ENCODE peak calls at places on chromosomes 7 and 10, in nine cellular contexts. One of them, this sample, is unnamed.

GRCh38 chr7:128148676-128149075 is 92.4 kb upstream of the LEP start:
- ATAC-seq in right lobe of liver: peak
- ATAC-seq in gastroesophageal sphincter: no peak
- ATAC-seq in activated CD8-positive, alpha-beta memory T cell treated with anti-CD3 and anti-CD28 coated beads, Interleukin-2, amount 10 ng/mL, durations not matched to agents 7 days and 5 days: no peak
- ATAC-seq in activated CD8-positive, alpha-beta T cell treated with anti-CD3 and anti-CD28 coated beads, Interleukin-2, amount 10 ng/mL, durations not matched to agents 7 days and 5 days: no peak
- ATAC-seq in SK-N-SH treated with all-trans-retinoic acid at 6 μM for 48 hours: no peak
- ATAC-seq in pancreas: no peak
- ATAC-seq in naive thymus-derived CD8-positive, alpha-beta T cell: no peak
- ATAC-seq in activated CD4-positive, alpha-beta T cell treated with anti-CD3 and anti-CD28 coated beads for 36 hours: no peak
- ATAC-seq in this sample: no peak

GRCh38 chr10:78540355-78541076 is 506.9 kb downstream of the RPS24 start:
- ATAC-seq in activated CD8-positive, alpha-beta memory T cell treated with anti-CD3 and anti-CD28 coated beads, Interleukin-2, amount 10 ng/mL, durations not matched to agents 7 days and 5 days: no peak
- ATAC-seq in pancreas: no peak
- ATAC-seq in SK-N-SH treated with all-trans-retinoic acid at 6 μM for 48 hours: no peak
- ATAC-seq in naive thymus-derived CD8-positive, alpha-beta T cell: no peak
- ATAC-seq in activated CD4-positive, alpha-beta T cell treated with anti-CD3 and anti-CD28 coated beads for 36 hours: no peak
- ATAC-seq in right lobe of liver: no peak
- ATAC-seq in gastroesophageal sphincter: no peak
- ATAC-seq in activated CD8-positive, alpha-beta T cell treated with anti-CD3 and anti-CD28 coated beads, Interleukin-2, amount 10 ng/mL, durations not matched to agents 7 days and 5 days: no peak
- ATAC-seq in this sample: no peak

GRCh38 chr7:1604383-1604782 is 34.6 kb upstream of the PSMG3 start:
- ATAC-seq in right lobe of liver: no peak
- ATAC-seq in activated CD8-positive, alpha-beta T cell treated with anti-CD3 and anti-CD28 coated beads, Interleukin-2, amount 10 ng/mL, durations not matched to agents 7 days and 5 days: no peak
- ATAC-seq in gastroesophageal sphincter: no peak
- ATAC-seq in SK-N-SH treated with all-trans-retinoic acid at 6 μM for 48 hours: no peak
- ATAC-seq in activated CD4-positive, alpha-beta T cell treated with anti-CD3 and anti-CD28 coated beads for 36 hours: no peak
- ATAC-seq in activated CD8-positive, alpha-beta memory T cell treated with anti-CD3 and anti-CD28 coated beads, Interleukin-2, amount 10 ng/mL, durations not matched to agents 7 days and 5 days: no peak
- ATAC-seq in pancreas: no peak
- ATAC-seq in naive thymus-derived CD8-positive, alpha-beta T cell: no peak
- ATAC-seq in this sample: no peak

GRCh38 chr7:25495342-25495855 is 267.1 kb upstream of the NPVF start:
- ATAC-seq in naive thymus-derived CD8-positive, alpha-beta T cell: no peak
- ATAC-seq in gastroesophageal sphincter: no peak
- ATAC-seq in activated CD4-positive, alpha-beta T cell treated with anti-CD3 and anti-CD28 coated beads for 36 hours: no peak
- ATAC-seq in pancreas: no peak
- ATAC-seq in activated CD8-positive, alpha-beta memory T cell treated with anti-CD3 and anti-CD28 coated beads, Interleukin-2, amount 10 ng/mL, durations not matched to agents 7 days and 5 days: no peak
- ATAC-seq in activated CD8-positive, alpha-beta T cell treated with anti-CD3 and anti-CD28 coated beads, Interleukin-2, amount 10 ng/mL, durations not matched to agents 7 days and 5 days: no peak
- ATAC-seq in SK-N-SH treated with all-trans-retinoic acid at 6 μM for 48 hours: no peak
- ATAC-seq in right lobe of liver: peak
- ATAC-seq in this sample: no peak

GRCh38 chr10:124035928-124036558 is 57.4 kb downstream of the CHST15 start:
- ATAC-seq in right lobe of liver: peak
- ATAC-seq in gastroesophageal sphincter: peak
- ATAC-seq in naive thymus-derived CD8-positive, alpha-beta T cell: peak
- ATAC-seq in pancreas: no peak
- ATAC-seq in activated CD8-positive, alpha-beta T cell treated with anti-CD3 and anti-CD28 coated beads, Interleukin-2, amount 10 ng/mL, durations not matched to agents 7 days and 5 days: peak
- ATAC-seq in SK-N-SH treated with all-trans-retinoic acid at 6 μM for 48 hours: no peak
- ATAC-seq in activated CD4-positive, alpha-beta T cell treated with anti-CD3 and anti-CD28 coated beads for 36 hours: peak
- ATAC-seq in activated CD8-positive, alpha-beta memory T cell treated with anti-CD3 and anti-CD28 coated beads, Interleukin-2, amount 10 ng/mL, durations not matched to agents 7 days and 5 days: peak
- ATAC-seq in this sample: peak

GRCh38 chr7:84013616-84014240 is 180.9 kb downstream of the SEMA3A start:
- ATAC-seq in activated CD4-positive, alpha-beta T cell treated with anti-CD3 and anti-CD28 coated beads for 36 hours: no peak
- ATAC-seq in right lobe of liver: no peak
- ATAC-seq in pancreas: no peak
- ATAC-seq in activated CD8-positive, alpha-beta memory T cell treated with anti-CD3 and anti-CD28 coated beads, Interleukin-2, amount 10 ng/mL, durations not matched to agents 7 days and 5 days: no peak
- ATAC-seq in activated CD8-positive, alpha-beta T cell treated with anti-CD3 and anti-CD28 coated beads, Interleukin-2, amount 10 ng/mL, durations not matched to agents 7 days and 5 days: no peak
- ATAC-seq in naive thymus-derived CD8-positive, alpha-beta T cell: no peak
- ATAC-seq in SK-N-SH treated with all-trans-retinoic acid at 6 μM for 48 hours: no peak
- ATAC-seq in gastroesophageal sphincter: no peak
- ATAC-seq in this sample: no peak

GRCh38 chr10:88194961-88195367 is 331.5 kb downstream of the PTEN start:
- ATAC-seq in naive thymus-derived CD8-positive, alpha-beta T cell: no peak
- ATAC-seq in SK-N-SH treated with all-trans-retinoic acid at 6 μM for 48 hours: peak
- ATAC-seq in activated CD8-positive, alpha-beta T cell treated with anti-CD3 and anti-CD28 coated beads, Interleukin-2, amount 10 ng/mL, durations not matched to agents 7 days and 5 days: no peak
- ATAC-seq in gastroesophageal sphincter: no peak
- ATAC-seq in pancreas: no peak
- ATAC-seq in activated CD8-positive, alpha-beta memory T cell treated with anti-CD3 and anti-CD28 coated beads, Interleukin-2, amount 10 ng/mL, durations not matched to agents 7 days and 5 days: no peak
- ATAC-seq in right lobe of liver: no peak
- ATAC-seq in activated CD4-positive, alpha-beta T cell treated with anti-CD3 and anti-CD28 coated beads for 36 hours: no peak
- ATAC-seq in this sample: no peak

GRCh38 chr7:127896683-127897082 is 134.6 kb downstream of the LRRC4 start:
- ATAC-seq in gastroesophageal sphincter: no peak
- ATAC-seq in activated CD8-positive, alpha-beta T cell treated with anti-CD3 and anti-CD28 coated beads, Interleukin-2, amount 10 ng/mL, durations not matched to agents 7 days and 5 days: no peak
- ATAC-seq in activated CD8-positive, alpha-beta memory T cell treated with anti-CD3 and anti-CD28 coated beads, Interleukin-2, amount 10 ng/mL, durations not matched to agents 7 days and 5 days: no peak
- ATAC-seq in right lobe of liver: no peak
- ATAC-seq in activated CD4-positive, alpha-beta T cell treated with anti-CD3 and anti-CD28 coated beads for 36 hours: no peak
- ATAC-seq in pancreas: no peak
- ATAC-seq in naive thymus-derived CD8-positive, alpha-beta T cell: no peak
- ATAC-seq in SK-N-SH treated with all-trans-retinoic acid at 6 μM for 48 hours: no peak
- ATAC-seq in this sample: no peak

GRCh38 chr7:23598321-23598720 is 1.1 kb downstream of the CCDC126 start:
- ATAC-seq in activated CD8-positive, alpha-beta T cell treated with anti-CD3 and anti-CD28 coated beads, Interleukin-2, amount 10 ng/mL, durations not matched to agents 7 days and 5 days: no peak
- ATAC-seq in SK-N-SH treated with all-trans-retinoic acid at 6 μM for 48 hours: no peak
- ATAC-seq in naive thymus-derived CD8-positive, alpha-beta T cell: no peak
- ATAC-seq in right lobe of liver: no peak
- ATAC-seq in gastroesophageal sphincter: no peak
- ATAC-seq in activated CD8-positive, alpha-beta memory T cell treated with anti-CD3 and anti-CD28 coated beads, Interleukin-2, amount 10 ng/mL, durations not matched to agents 7 days and 5 days: no peak
- ATAC-seq in activated CD4-positive, alpha-beta T cell treated with anti-CD3 and anti-CD28 coated beads for 36 hours: no peak
- ATAC-seq in pancreas: no peak
- ATAC-seq in this sample: no peak

GRCh38 chr7:73899731-73900142 is 38.8 kb downstream of the TMEM270 start:
- ATAC-seq in pancreas: no peak
- ATAC-seq in naive thymus-derived CD8-positive, alpha-beta T cell: no peak
- ATAC-seq in right lobe of liver: no peak
- ATAC-seq in activated CD4-positive, alpha-beta T cell treated with anti-CD3 and anti-CD28 coated beads for 36 hours: no peak
- ATAC-seq in gastroesophageal sphincter: peak
- ATAC-seq in activated CD8-positive, alpha-beta memory T cell treated with anti-CD3 and anti-CD28 coated beads, Interleukin-2, amount 10 ng/mL, durations not matched to agents 7 days and 5 days: no peak
- ATAC-seq in SK-N-SH treated with all-trans-retinoic acid at 6 μM for 48 hours: peak
- ATAC-seq in activated CD8-positive, alpha-beta T cell treated with anti-CD3 and anti-CD28 coated beads, Interleukin-2, amount 10 ng/mL, durations not matched to agents 7 days and 5 days: no peak
- ATAC-seq in this sample: peak

GRCh38 chr10:87720665-87721064 is 61.0 kb downstream of the PAPSS2 start:
- ATAC-seq in activated CD4-positive, alpha-beta T cell treated with anti-CD3 and anti-CD28 coated beads for 36 hours: peak
- ATAC-seq in activated CD8-positive, alpha-beta memory T cell treated with anti-CD3 and anti-CD28 coated beads, Interleukin-2, amount 10 ng/mL, durations not matched to agents 7 days and 5 days: no peak
- ATAC-seq in activated CD8-positive, alpha-beta T cell treated with anti-CD3 and anti-CD28 coated beads, Interleukin-2, amount 10 ng/mL, durations not matched to agents 7 days and 5 days: no peak
- ATAC-seq in SK-N-SH treated with all-trans-retinoic acid at 6 μM for 48 hours: no peak
- ATAC-seq in right lobe of liver: no peak
- ATAC-seq in pancreas: no peak
- ATAC-seq in naive thymus-derived CD8-positive, alpha-beta T cell: no peak
- ATAC-seq in gastroesophageal sphincter: no peak
- ATAC-seq in this sample: no peak